ENCODE peak calls at places on chromosome 14, in seven cellular contexts. Q, M, O, D, P, U and T are unnamed samples.

GRCh38 chr14:75229923-75230792 is 48.5 kb upstream of the FOS start:
- DNase-seq in O (peak; percentile 69), U (peak; percentile 50), P (peak; percentile 72), Q (peak; percentile 53), M (no peak), D (peak; percentile 34), T (no peak)

GRCh38 chr14:104803916-104804371 is 3.0 kb downstream of the ZBTB42 start:
- DNase-seq in Q (no peak), P (no peak), U (no peak), M (no peak), O (no peak), D (peak; percentile 28), T (peak; percentile 30)

GRCh38 chr14:26276757-26277156 is 321.1 kb downstream of the NOVA1 start:
- DNase-seq in M (no peak), O (no peak), Q (no peak), D (no peak), P (no peak), U (peak; percentile 31), T (no peak)

GRCh38 chr14:76201162-76201561 is 49.4 kb downstream of the GPATCH2L start:
- DNase-seq in D (peak; percentile 98), M (no peak), U (no peak), P (no peak), O (no peak), Q (no peak), T (no peak)

GRCh38 chr14:58749066-58749669 is 111.4 kb downstream of the DACT1 start:
- DNase-seq in O (peak; percentile 59), P (peak; percentile 76), Q (peak; percentile 63), U (peak; percentile 45), M (no peak), D (peak; percentile 98), T (no peak)

GRCh38 chr14:58216544-58216943 is 16.6 kb downstream of the ACTR10 start:
- DNase-seq in P (no peak), D (peak; percentile 32), O (no peak), U (no peak), Q (no peak), M (no peak), T (no peak)

GRCh38 chr14:37623552-37623951 is 28.1 kb downstream of the TTC6 start:
- DNase-seq in M (no peak), Q (no peak), U (peak; percentile 29), O (no peak), D (peak; percentile 81), P (peak; percentile 1), T (peak; percentile 69)

GRCh38 chr14:21109377-21110260 is 8.8 kb downstream of the TMEM253 start:
- DNase-seq in D (no peak), M (no peak), O (no peak), Q (no peak), U (no peak), P (no peak), T (no peak)

GRCh38 chr14:23483216-23483854 is 13.8 kb downstream of the NGDN start:
- DNase-seq in O (no peak), Q (no peak), P (no peak), D (peak; percentile 13), M (no peak), U (no peak), T (no peak)

GRCh38 chr14:73977896-73978295 is 27.8 kb downstream of the COQ6 start:
- DNase-seq in D (peak; percentile 86), O (no peak), U (no peak), M (no peak), Q (no peak), P (no peak), T (no peak)

GRCh38 chr14:72758420-72758819 is 135.5 kb downstream of the DPF3 start:
- DNase-seq in O (no peak), M (no peak), U (no peak), D (no peak), P (no peak), Q (no peak), T (no peak)

GRCh38 chr14:37048666-37049071 is 123.7 kb downstream of the SLC25A21 start:
- DNase-seq in M (no peak), Q (no peak), O (no peak), P (no peak), D (peak; percentile 20), U (peak; percentile 33), T (no peak)

GRCh38 chr14:28966416-28967233 is 200.0 kb downstream of the FOXG1 start:
- DNase-seq in D (no peak), M (no peak), U (no peak), Q (no peak), O (no peak), P (no peak), T (no peak)
- H3K9me3 ChIP-seq in D (no peaks in the 10 kb centered on the region), M (no peaks in the 10 kb centered on the region), U (no peaks in the 10 kb centered on the region), Q (no peaks in the 10 kb centered on the region), O (no peaks in the 10 kb centered on the region), P (peaks cover 8% of the 10 kb centered on the region), T (no peaks in the 10 kb centered on the region)

GRCh38 chr14:55129086-55129427 is at the start of gene LGALS3:
- DNase-seq in O (peak; percentile 88), P (no peak), Q (peak; percentile 90), U (peak; percentile 23), D (peak; percentile 51), M (peak; percentile 72), T (peak; percentile 74)
- TF ChIP-seq POLR2A in O (peak; percentile 23), P (peak; percentile 82), Q (no peak), U (peak; percentile 42), D (peak; percentile 85), M (peak; percentile 80), T (peak; percentile 65)

GRCh38 chr14:40447032-40447431 is 1014.8 kb upstream of the FBXO33 start:
- DNase-seq in O (no peak), D (no peak), M (no peak), U (no peak), Q (no peak), P (no peak), T (no peak)
- H3K9me3 ChIP-seq in O (no peaks in the 10 kb centered on the region), D (peaks cover 2% of the 10 kb centered on the region), M (no peaks in the 10 kb centered on the region), U (no peaks in the 10 kb centered on the region), Q (no peaks in the 10 kb centered on the region), P (no peaks in the 10 kb centered on the region), T (no peaks in the 10 kb centered on the region)

DNA sequence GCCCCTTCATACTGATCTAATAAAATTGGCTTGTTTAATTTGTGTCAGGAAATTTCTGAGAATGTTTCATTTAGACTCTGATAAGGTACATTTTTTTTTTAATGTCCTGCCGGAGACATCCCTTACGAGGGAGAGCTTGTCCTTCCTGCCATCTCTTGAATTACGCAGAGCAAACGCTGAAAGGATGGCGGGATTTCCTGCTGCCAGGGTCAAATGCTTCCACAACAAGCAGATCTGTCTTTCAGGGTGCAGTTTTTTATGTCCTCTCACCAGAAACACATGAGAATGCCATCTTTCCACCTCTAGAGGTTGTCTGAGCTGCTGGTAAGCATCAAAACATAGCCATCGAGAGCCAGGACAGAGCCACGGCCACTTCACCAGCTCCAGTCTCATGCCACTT is 126.8 kb upstream of the ARHGAP5 start:
- DNase-seq in M (no peak), P (no peak), D (no peak), U (no peak), O (no peak), Q (no peak), T (no peak)
- TF ChIP-seq POLR2A in M (no peak), P (no peak), D (no peak), U (no peak), O (no peak), Q (no peak), T (no peak)

DNA sequence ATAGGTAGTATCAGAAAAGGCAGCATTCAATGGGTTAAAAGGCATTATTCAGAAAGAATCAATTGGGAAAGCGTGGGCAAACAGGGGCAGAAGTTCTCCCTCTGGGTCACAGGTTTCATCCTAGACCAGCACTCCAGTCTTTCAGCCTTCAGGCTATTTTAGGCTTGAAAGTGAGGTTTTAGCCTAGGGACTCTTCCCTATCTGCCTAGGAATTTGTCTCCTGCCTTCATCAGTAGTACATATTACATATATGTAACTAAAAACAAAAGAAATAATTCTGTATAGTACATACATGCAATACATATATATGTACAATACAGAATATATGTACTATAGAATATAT is 34.6 kb upstream of the PCNX1 start:
- DNase-seq in P (no peak), Q (no peak), O (no peak), M (no peak), U (no peak), D (no peak), T (no peak)
- H3K9me3 ChIP-seq in P (peaks cover 4% of the 10 kb centered on the region), Q (peaks cover 18% of the 10 kb centered on the region), O (no peaks in the 10 kb centered on the region), M (no peaks in the 10 kb centered on the region), U (no peaks in the 10 kb centered on the region), D (peaks cover 4% of the 10 kb centered on the region), T (peaks cover 5% of the 10 kb centered on the region)

GRCh38 chr14:65149116-65149515 is 46.8 kb upstream of the MAX start:
- DNase-seq in P (no peak), Q (no peak), D (no peak), O (no peak), U (no peak), M (no peak), T (no peak)
- TF ChIP-seq POLR2A in P (no peak), Q (no peak), D (no peak), O (no peak), U (no peak), M (no peak), T (no peak)

DNA sequence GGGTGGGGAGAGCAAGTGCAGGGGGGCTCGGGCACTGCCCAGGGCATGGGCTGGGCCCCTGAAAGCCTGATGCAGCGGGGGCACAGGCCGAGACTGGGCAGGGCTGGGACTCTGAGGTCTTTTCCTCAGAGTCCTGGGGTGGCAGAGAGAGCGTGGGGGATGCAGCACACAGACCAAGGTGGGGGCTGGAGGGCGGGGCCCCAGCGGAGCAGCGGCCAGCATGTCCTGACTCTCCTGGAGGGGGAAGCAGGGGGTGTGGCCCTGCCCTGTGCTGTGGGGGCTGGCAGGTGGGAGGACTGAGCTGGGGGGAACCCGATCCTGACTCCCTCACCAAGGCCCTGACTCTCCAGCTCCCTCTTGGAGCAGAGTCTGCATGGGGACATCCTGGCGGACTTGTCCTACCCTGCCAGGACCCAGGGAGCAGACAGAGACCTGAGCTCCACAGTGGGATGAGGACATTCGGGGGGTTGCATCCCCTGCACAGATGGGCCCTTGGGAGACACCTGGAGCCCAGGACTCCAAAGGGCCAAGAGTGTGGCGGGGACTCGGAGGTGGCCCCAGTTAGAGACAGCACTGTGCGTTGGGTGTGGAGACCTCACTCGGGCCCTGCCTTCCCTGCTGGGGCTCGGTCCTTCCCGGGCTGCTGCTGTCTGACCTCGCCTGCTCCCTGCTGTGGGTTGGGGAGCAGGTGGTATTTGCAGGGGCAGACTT is 326.1 kb downstream of the TMEM121 start:
- DNase-seq in D (no peak), O (peak; percentile 5), P (no peak), Q (no peak), M (no peak), U (no peak), T (no peak)
- H3K9me3 ChIP-seq in D (peaks cover 68% of the 10 kb centered on the region), O (no peaks in the 10 kb centered on the region), P (no peaks in the 10 kb centered on the region), Q (no peaks in the 10 kb centered on the region), M (no peaks in the 10 kb centered on the region), U (peaks cover 10% of the 10 kb centered on the region), T (no peaks in the 10 kb centered on the region)

GRCh38 chr14:88556581-88556980 is 1.8 kb upstream of the PTPN21 start:
- DNase-seq in O (no peak), U (no peak), M (no peak), P (no peak), Q (no peak), D (peak; percentile 25), T (no peak)

GRCh38 chr14:88552859-88553258 is 1.9 kb downstream of the PTPN21 start:
- DNase-seq in M (no peak), Q (no peak), P (no peak), D (no peak), U (no peak), O (no peak), T (no peak)

GRCh38 chr14:88553886-88554457 is 835 bp downstream of the PTPN21 start:
- DNase-seq in O (no peak), U (peak; percentile 57), M (no peak), D (peak; percentile 8), P (no peak), Q (no peak), T (no peak)

GRCh38 chr14:88551936-88552565 is 2.8 kb downstream of the PTPN21 start:
- DNase-seq in Q (no peak), M (no peak), P (no peak), O (no peak), D (peak; percentile 19), U (peak; percentile 41), T (peak; percentile 51)

GRCh38 chr14:88554458-88555286 is at the start of gene PTPN21:
- DNase-seq in Q (peak; percentile 75), U (peak; percentile 69), P (no peak), O (peak; percentile 84), M (peak; percentile 57), D (peak; percentile 64), T (peak; percentile 87)
- TF ChIP-seq POLR2A in Q (no peak), U (peak; percentile 53), P (peak; percentile 27), O (peak; percentile 55), M (peak; percentile 81), D (peak; percentile 73), T (peak; percentile 83)